ENCODE peak calls at places on chromosome 21, in eight cellular contexts. One of them, this sample, is unnamed.

GRCh38 chr21:44592446-44593365 is at the start of gene KRTAP10-6:
- DNase-seq in Karpas-422: no peak
- DNase-seq in mesendoderm: no peak
- DNase-seq in neural progenitor cell: no peak
- DNase-seq in HCT116: no peak
- DNase-seq in fibroblast of lung: no peak
- DNase-seq in A549: no peak
- DNase-seq in mesenchymal stem cell: no peak
- DNase-seq in this sample: peak; percentile 55

GRCh38 chr21:29033301-29033700 is 8.8 kb downstream of the USP16 start:
- DNase-seq in Karpas-422: no peak
- DNase-seq in mesendoderm: no peak
- DNase-seq in neural progenitor cell: no peak
- DNase-seq in HCT116: no peak
- DNase-seq in fibroblast of lung: no peak
- DNase-seq in A549: no peak
- DNase-seq in mesenchymal stem cell: no peak
- DNase-seq in this sample: peak; percentile 15

GRCh38 chr21:43827015-43827611 is 37.7 kb downstream of the RRP1 start:
- DNase-seq in Karpas-422: no peak
- DNase-seq in mesendoderm: no peak
- DNase-seq in neural progenitor cell: no peak
- DNase-seq in HCT116: peak; percentile 27
- DNase-seq in fibroblast of lung: peak; percentile 57
- DNase-seq in A549: no peak
- DNase-seq in mesenchymal stem cell: peak; percentile 61
- DNase-seq in this sample: peak; percentile 89

GRCh38 chr21:36976882-36977651 is 10.6 kb upstream of the HLCS start:
- DNase-seq in Karpas-422: peak; percentile 94
- DNase-seq in mesendoderm: peak; percentile 90
- DNase-seq in neural progenitor cell: peak; percentile 82
- DNase-seq in HCT116: peak; percentile 74
- DNase-seq in fibroblast of lung: peak; percentile 81
- DNase-seq in A549: peak; percentile 23
- DNase-seq in mesenchymal stem cell: peak; percentile 83
- DNase-seq in this sample: peak; percentile 89

GRCh38 chr21:41411449-41412089 is 14.5 kb upstream of the MX1 start:
- DNase-seq in Karpas-422: peak; percentile 87
- DNase-seq in mesendoderm: peak; percentile 64
- DNase-seq in neural progenitor cell: no peak
- DNase-seq in HCT116: no peak
- DNase-seq in fibroblast of lung: no peak
- DNase-seq in A549: no peak
- DNase-seq in mesenchymal stem cell: peak; percentile 2
- DNase-seq in this sample: no peak

GRCh38 chr21:37767984-37768383 is 148.3 kb downstream of the KCNJ6 start:
- DNase-seq in Karpas-422: no peak
- DNase-seq in mesendoderm: no peak
- DNase-seq in neural progenitor cell: no peak
- DNase-seq in HCT116: no peak
- DNase-seq in fibroblast of lung: peak; percentile 28
- DNase-seq in A549: no peak
- DNase-seq in mesenchymal stem cell: peak; percentile 60
- DNase-seq in this sample: peak; percentile 65

GRCh38 chr21:14581902-14582457 is 35.9 kb upstream of the SAMSN1 start:
- DNase-seq in Karpas-422: no peak
- DNase-seq in mesendoderm: peak; percentile 13
- DNase-seq in neural progenitor cell: no peak
- DNase-seq in HCT116: no peak
- DNase-seq in fibroblast of lung: no peak
- DNase-seq in A549: no peak
- DNase-seq in mesenchymal stem cell: peak; percentile 13
- DNase-seq in this sample: no peak

GRCh38 chr21:43191971-43192370 is 23.2 kb downstream of the CRYAA start:
- DNase-seq in Karpas-422: no peak
- DNase-seq in mesendoderm: no peak
- DNase-seq in neural progenitor cell: no peak
- DNase-seq in HCT116: no peak
- DNase-seq in fibroblast of lung: no peak
- DNase-seq in A549: no peak
- DNase-seq in mesenchymal stem cell: no peak
- DNase-seq in this sample: no peak

GRCh38 chr21:37829043-37829442 is 87.2 kb downstream of the KCNJ6 start:
- DNase-seq in Karpas-422: no peak
- DNase-seq in mesendoderm: no peak
- DNase-seq in neural progenitor cell: no peak
- DNase-seq in HCT116: no peak
- DNase-seq in fibroblast of lung: no peak
- DNase-seq in A549: no peak
- DNase-seq in mesenchymal stem cell: no peak
- DNase-seq in this sample: no peak

GRCh38 chr21:27802816-27803475 is 836.1 kb upstream of the ADAMTS5 start:
- DNase-seq in Karpas-422: peak; percentile 80
- DNase-seq in mesendoderm: peak; percentile 71
- DNase-seq in neural progenitor cell: peak; percentile 67
- DNase-seq in HCT116: no peak
- DNase-seq in fibroblast of lung: peak; percentile 40
- DNase-seq in A549: no peak
- DNase-seq in mesenchymal stem cell: no peak
- DNase-seq in this sample: no peak

GRCh38 chr21:8990326-8991087 is 1530.9 kb upstream of the TPTE start:
- DNase-seq in Karpas-422: peak; percentile 30
- DNase-seq in mesendoderm: no peak
- DNase-seq in neural progenitor cell: no peak
- DNase-seq in HCT116: no peak
- DNase-seq in fibroblast of lung: no peak
- DNase-seq in A549: no peak
- DNase-seq in mesenchymal stem cell: no peak
- DNase-seq in this sample: peak; percentile 73

GRCh38 chr21:42531771-42532170 is 18.1 kb downstream of the SLC37A1 start:
- DNase-seq in Karpas-422: no peak
- DNase-seq in mesendoderm: no peak
- DNase-seq in neural progenitor cell: no peak
- DNase-seq in HCT116: no peak
- DNase-seq in fibroblast of lung: no peak
- DNase-seq in A549: no peak
- DNase-seq in mesenchymal stem cell: no peak
- DNase-seq in this sample: no peak

DNA sequence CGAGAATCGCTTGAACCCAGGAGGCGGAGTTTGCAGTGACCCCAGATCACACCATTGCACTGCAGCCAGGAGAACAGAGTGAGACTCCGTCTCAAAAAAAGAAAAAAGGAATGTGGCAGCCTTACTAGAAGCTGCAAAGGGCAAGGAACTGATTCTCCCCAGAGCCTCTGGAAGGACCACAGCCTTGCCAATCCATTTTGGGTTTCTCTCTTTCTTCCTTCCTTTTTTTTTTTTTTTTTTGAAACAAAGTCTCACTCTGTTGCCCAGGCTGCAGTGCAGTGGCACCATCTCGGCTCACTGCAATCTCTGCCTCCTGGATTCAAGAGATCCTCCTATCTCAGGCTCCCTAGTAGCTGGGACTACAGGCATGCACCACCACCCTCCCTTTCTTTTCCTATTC is 9.9 kb upstream of the IFNGR2 start:
- DNase-seq in Karpas-422: no peak
- DNase-seq in mesendoderm: no peak
- DNase-seq in neural progenitor cell: no peak
- DNase-seq in HCT116: no peak
- DNase-seq in fibroblast of lung: no peak
- DNase-seq in A549: no peak
- DNase-seq in mesenchymal stem cell: no peak
- DNase-seq in this sample: no peak
- H3K4me2 ChIP-seq in Karpas-422: no peak overlapping the region
- H3K4me2 ChIP-seq in mesendoderm: no peak overlapping the region
- H3K4me2 ChIP-seq in neural progenitor cell: no peak overlapping the region
- H3K4me2 ChIP-seq in HCT116: no peak overlapping the region
- H3K4me2 ChIP-seq in fibroblast of lung: no peak overlapping the region
- H3K4me2 ChIP-seq in A549: no peak overlapping the region
- H3K4me2 ChIP-seq in mesenchymal stem cell: no peak overlapping the region
- H3K4me2 ChIP-seq in this sample: no peak overlapping the region

GRCh38 chr21:16345757-16346156 is 616.0 kb downstream of the USP25 start:
- DNase-seq in Karpas-422: no peak
- DNase-seq in mesendoderm: no peak
- DNase-seq in neural progenitor cell: no peak
- DNase-seq in HCT116: no peak
- DNase-seq in fibroblast of lung: no peak
- DNase-seq in A549: no peak
- DNase-seq in mesenchymal stem cell: no peak
- DNase-seq in this sample: no peak

GRCh38 chr21:16342932-16343331 is 613.1 kb downstream of the USP25 start:
- DNase-seq in Karpas-422: no peak
- DNase-seq in mesendoderm: peak; percentile 1
- DNase-seq in neural progenitor cell: no peak
- DNase-seq in HCT116: no peak
- DNase-seq in fibroblast of lung: no peak
- DNase-seq in A549: no peak
- DNase-seq in mesenchymal stem cell: no peak
- DNase-seq in this sample: peak; percentile 38

GRCh38 chr21:16347223-16347622 is 617.4 kb downstream of the USP25 start:
- DNase-seq in Karpas-422: no peak
- DNase-seq in mesendoderm: no peak
- DNase-seq in neural progenitor cell: no peak
- DNase-seq in HCT116: no peak
- DNase-seq in fibroblast of lung: no peak
- DNase-seq in A549: no peak
- DNase-seq in mesenchymal stem cell: no peak
- DNase-seq in this sample: no peak

DNA sequence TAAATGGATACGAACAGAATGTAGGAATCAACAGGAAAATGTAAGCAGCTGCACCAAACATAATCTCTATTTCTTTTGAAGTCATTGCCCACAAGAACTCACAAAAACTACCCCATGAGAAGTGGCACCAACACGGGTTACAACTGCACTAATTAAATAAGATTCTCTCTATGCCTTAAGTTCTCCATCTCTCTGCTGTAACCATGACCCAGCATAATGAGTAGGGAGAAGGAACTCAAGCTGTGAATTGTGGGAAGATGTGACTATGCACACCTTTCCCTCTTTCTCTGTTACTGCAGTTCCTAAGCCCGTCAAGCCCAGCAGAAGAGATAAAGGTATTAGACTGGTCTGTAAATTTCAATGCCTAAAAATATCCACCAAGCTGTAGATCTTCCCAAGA is 614.0 kb downstream of the USP25 start:
- DNase-seq in Karpas-422: no peak
- DNase-seq in mesendoderm: peak; percentile 33
- DNase-seq in neural progenitor cell: no peak
- DNase-seq in HCT116: no peak
- DNase-seq in fibroblast of lung: no peak
- DNase-seq in A549: no peak
- DNase-seq in mesenchymal stem cell: no peak
- DNase-seq in this sample: no peak
- H3K4me2 ChIP-seq in Karpas-422: no peak overlapping the region
- H3K4me2 ChIP-seq in mesendoderm: no peak overlapping the region
- H3K4me2 ChIP-seq in neural progenitor cell: no peak overlapping the region
- H3K4me2 ChIP-seq in HCT116: no peak overlapping the region
- H3K4me2 ChIP-seq in fibroblast of lung: no peak overlapping the region
- H3K4me2 ChIP-seq in A549: no peak overlapping the region
- H3K4me2 ChIP-seq in mesenchymal stem cell: no peak overlapping the region
- H3K4me2 ChIP-seq in this sample: no peak overlapping the region

GRCh38 chr21:39386194-39386593 is 37.3 kb upstream of the HMGN1 start:
- DNase-seq in Karpas-422: no peak
- DNase-seq in mesendoderm: no peak
- DNase-seq in neural progenitor cell: no peak
- DNase-seq in HCT116: no peak
- DNase-seq in fibroblast of lung: peak; percentile 17
- DNase-seq in A549: no peak
- DNase-seq in mesenchymal stem cell: no peak
- DNase-seq in this sample: no peak

GRCh38 chr21:39388038-39388810 is 39.3 kb upstream of the HMGN1 start:
- DNase-seq in Karpas-422: peak; percentile 92
- DNase-seq in mesendoderm: peak; percentile 88
- DNase-seq in neural progenitor cell: peak; percentile 90
- DNase-seq in HCT116: peak; percentile 64
- DNase-seq in fibroblast of lung: peak; percentile 82
- DNase-seq in A549: peak; percentile 72
- DNase-seq in mesenchymal stem cell: peak; percentile 84
- DNase-seq in this sample: peak; percentile 98

GRCh38 chr21:39388811-39389155 is 39.9 kb upstream of the HMGN1 start:
- DNase-seq in Karpas-422: no peak
- DNase-seq in mesendoderm: no peak
- DNase-seq in neural progenitor cell: no peak
- DNase-seq in HCT116: no peak
- DNase-seq in fibroblast of lung: no peak
- DNase-seq in A549: no peak
- DNase-seq in mesenchymal stem cell: no peak
- DNase-seq in this sample: no peak

GRCh38 chr21:39386899-39387298 is 38.0 kb upstream of the HMGN1 start:
- DNase-seq in Karpas-422: no peak
- DNase-seq in mesendoderm: no peak
- DNase-seq in neural progenitor cell: no peak
- DNase-seq in HCT116: no peak
- DNase-seq in fibroblast of lung: no peak
- DNase-seq in A549: no peak
- DNase-seq in mesenchymal stem cell: no peak
- DNase-seq in this sample: no peak

DNA sequence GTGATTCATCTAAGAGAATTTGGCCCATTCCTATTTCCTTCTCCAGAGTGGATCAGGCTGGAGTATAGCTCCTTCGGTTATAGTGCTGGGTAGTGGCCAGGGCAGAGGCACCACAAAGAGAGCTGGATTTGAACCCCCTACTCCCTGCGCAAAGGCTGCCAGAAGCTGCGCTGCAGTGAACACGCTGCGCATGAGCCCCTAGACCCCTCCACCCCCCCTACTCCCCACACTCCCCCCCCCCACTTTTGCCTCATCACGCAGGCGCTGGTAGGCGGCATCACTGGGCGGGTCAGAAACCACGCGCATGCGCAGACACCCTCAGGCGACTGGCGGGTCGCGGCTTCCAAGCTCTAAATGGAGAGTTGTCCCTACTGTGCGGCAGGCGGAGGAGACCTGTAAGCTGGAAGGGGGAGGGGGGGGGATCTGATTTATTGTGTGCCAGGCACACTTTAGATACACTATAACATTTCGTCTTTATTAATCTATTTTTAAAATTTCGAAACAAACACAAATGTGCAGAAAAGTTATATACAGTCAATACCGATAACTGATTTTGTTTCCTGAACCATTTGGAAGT is 38.7 kb upstream of the HMGN1 start:
- DNase-seq in Karpas-422: peak; percentile 94
- DNase-seq in mesendoderm: peak; percentile 95
- DNase-seq in neural progenitor cell: peak; percentile 97
- DNase-seq in HCT116: peak; percentile 60
- DNase-seq in fibroblast of lung: peak; percentile 84
- DNase-seq in A549: peak; percentile 82
- DNase-seq in mesenchymal stem cell: peak; percentile 81
- DNase-seq in this sample: peak; percentile 97
- H3K4me2 ChIP-seq in Karpas-422: peak overlapping the region; percentile 79
- H3K4me2 ChIP-seq in mesendoderm: peak overlapping the region; percentile 56
- H3K4me2 ChIP-seq in neural progenitor cell: peak overlapping the region; percentile 82
- H3K4me2 ChIP-seq in HCT116: peak overlapping the region; percentile 80
- H3K4me2 ChIP-seq in fibroblast of lung: peak overlapping the region; percentile 84
- H3K4me2 ChIP-seq in A549: peak overlapping the region; percentile 100
- H3K4me2 ChIP-seq in mesenchymal stem cell: peak overlapping the region; percentile 66
- H3K4me2 ChIP-seq in this sample: peak overlapping the region; percentile 99

DNA sequence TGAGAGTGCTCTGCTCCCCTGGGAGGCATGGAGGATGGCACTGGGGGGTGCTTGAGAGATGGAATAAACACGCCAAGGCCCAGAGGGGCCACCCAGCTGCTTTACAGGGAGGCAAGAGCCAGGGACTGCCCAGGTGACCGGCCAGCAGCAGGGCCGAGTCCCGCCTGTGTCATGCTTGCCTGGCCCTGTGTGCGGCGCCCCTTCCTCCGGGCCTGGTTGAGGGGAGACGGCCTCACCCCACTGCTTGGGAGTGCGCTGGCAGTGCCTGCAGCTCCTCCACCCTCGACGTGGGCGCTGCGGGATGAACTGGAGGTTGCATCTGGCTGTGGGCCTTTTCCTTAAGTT is 33.1 kb upstream of the COL6A2 start:
- DNase-seq in Karpas-422: no peak
- DNase-seq in mesendoderm: no peak
- DNase-seq in neural progenitor cell: no peak
- DNase-seq in HCT116: no peak
- DNase-seq in fibroblast of lung: no peak
- DNase-seq in A549: no peak
- DNase-seq in mesenchymal stem cell: no peak
- DNase-seq in this sample: no peak
- H3K4me2 ChIP-seq in Karpas-422: no peak overlapping the region
- H3K4me2 ChIP-seq in mesendoderm: no peak overlapping the region
- H3K4me2 ChIP-seq in neural progenitor cell: no peak overlapping the region
- H3K4me2 ChIP-seq in HCT116: no peak overlapping the region
- H3K4me2 ChIP-seq in fibroblast of lung: no peak overlapping the region
- H3K4me2 ChIP-seq in A549: no peak overlapping the region
- H3K4me2 ChIP-seq in mesenchymal stem cell: peak overlapping the region; percentile 59
- H3K4me2 ChIP-seq in this sample: peak overlapping the region; percentile 64